ENCODE peak calls at places on chromosome 20, in seven cellular contexts. P is transverse colon, U is body of pancreas, T is H1, N is stomach, X is endothelial cell of umbilical vein, M is Peyer's patch. C is an unnamed sample.

GRCh38 chr20:57934007-57934805 is 224.4 kb upstream of the PMEPA1 start:
- DNase-seq in T (no peak), U (no peak), P (peak), N (no peak), M (no peak), X (no peak), C (no peak)

GRCh38 chr20:46700481-46700880 is 9.0 kb upstream of the SLC2A10 start:
- DNase-seq in N (no peak), U (no peak), M (no peak), P (no peak), T (no peak), X (no peak), C (peak)

GRCh38 chr20:4009305-4009704 is 6.1 kb downstream of the RNF24 start:
- DNase-seq in P (no peak), M (no peak), T (no peak), U (no peak), X (no peak), N (no peak), C (no peak)

GRCh38 chr20:35660122-35660937 is 4.4 kb downstream of the CPNE1 start:
- DNase-seq in T (peak), M (no peak), U (no peak), P (no peak), N (no peak), X (no peak), C (no peak)

GRCh38 chr20:36113566-36114247 is 40.8 kb upstream of the EPB41L1 start:
- DNase-seq in P (no peak), U (no peak), M (no peak), X (no peak), T (no peak), N (no peak), C (no peak)

GRCh38 chr20:43448748-43449535 is 8.8 kb upstream of the SRSF6 start:
- DNase-seq in N (peak), U (peak), X (peak), T (peak), P (peak), M (peak), C (no peak)

GRCh38 chr20:35012227-35013069 is 56.8 kb downstream of the MYH7B start:
- DNase-seq in P (no peak), X (no peak), T (no peak), N (peak), U (no peak), M (peak), C (peak)

GRCh38 chr20:46027245-46027853 is 1.7 kb upstream of the SLC12A5 start:
- DNase-seq in P (no peak), U (peak), M (no peak), N (no peak), T (peak), X (peak), C (no peak)

GRCh38 chr20:21607971-21608735 is 94.3 kb upstream of the NKX2-2 start:
- DNase-seq in T (no peak), U (peak), X (no peak), N (no peak), P (peak), M (no peak), C (no peak)

GRCh38 chr20:52180167-52180840 is 11.3 kb downstream of the ZFP64 start:
- DNase-seq in X (no peak), N (no peak), P (no peak), M (no peak), T (no peak), U (no peak), C (no peak)

GRCh38 chr20:33933469-33933909 is 60.2 kb upstream of the RALY start:
- DNase-seq in U (peak), P (peak), M (peak), X (no peak), T (peak), N (peak), C (peak)

GRCh38 chr20:23092409-23092756 is 6.3 kb upstream of the CD93 start:
- DNase-seq in X (peak), M (peak), P (no peak), U (no peak), T (no peak), N (no peak), C (no peak)

GRCh38 chr20:23024701-23025100 is 10.4 kb upstream of the SSTR4 start:
- DNase-seq in T (no peak), U (no peak), M (no peak), N (no peak), X (no peak), P (no peak), C (no peak)

GRCh38 chr20:4102381-4102780 is 87.0 kb upstream of the RNF24 start:
- DNase-seq in U (no peak), M (no peak), P (no peak), T (peak), X (no peak), N (no peak), C (no peak)

GRCh38 chr20:20083796-20084195 is 31.5 kb downstream of the CFAP61 start:
- DNase-seq in T (no peak), U (no peak), P (no peak), M (no peak), X (peak), N (no peak), C (no peak)

GRCh38 chr20:62357681-62358080 is 9.4 kb downstream of the LAMA5 start:
- DNase-seq in P (no peak), U (peak), T (no peak), M (no peak), N (no peak), X (no peak), C (no peak)

GRCh38 chr20:46099491-46100287 is 9.9 kb upstream of the NCOA5 start:
- DNase-seq in U (no peak), M (peak), P (peak), N (no peak), X (peak), T (peak), C (no peak)

GRCh38 chr20:46811328-46812084 is 83.1 kb upstream of the EYA2 start:
- DNase-seq in X (no peak), M (no peak), T (peak), N (no peak), U (no peak), P (no peak), C (no peak)

GRCh38 chr20:36311854-36312723 is 6.0 kb downstream of the DLGAP4 start:
- DNase-seq in U (no peak), T (no peak), P (no peak), X (no peak), M (no peak), N (no peak), C (no peak)

GRCh38 chr20:219290-220115 is 7.6 kb upstream of the DEFB129 start:
- DNase-seq in N (no peak), M (no peak), P (no peak), X (peak), U (no peak), T (no peak), C (no peak)

GRCh38 chr20:33875055-33875454 is 63.9 kb downstream of the CHMP4B start:
- DNase-seq in M (peak), P (peak), T (no peak), X (no peak), N (peak), U (no peak), C (no peak)

GRCh38 chr20:45828589-45828988 is 1.5 kb upstream of the TNNC2 start:
- DNase-seq in M (no peak), T (no peak), X (no peak), N (no peak), U (no peak), P (no peak), C (no peak)

GRCh38 chr20:35305682-35306556 is 13.7 kb upstream of the FAM83C start:
- DNase-seq in P (peak), N (peak), X (peak), M (peak), U (no peak), T (no peak), C (peak)

GRCh38 chr20:38771621-38772020 is 23.4 kb downstream of the ACTR5 start:
- DNase-seq in P (no peak), X (no peak), T (no peak), N (no peak), M (no peak), U (no peak), C (no peak)

GRCh38 chr20:44461142-44461802 is 14.4 kb upstream of the TTPAL start:
- DNase-seq in U (peak), M (no peak), T (no peak), X (no peak), N (no peak), P (peak), C (no peak)
- TF ChIP-seq POLR2A in U (no peak), M (no peak), T (no peak), X (no peak), N (no peak), P (no peak), C (no peak)

GRCh38 chr20:63657937-63658748 is at the start of gene RTEL1:
- DNase-seq in X (peak), T (peak), U (peak), N (peak), P (peak), M (peak), C (peak)

GRCh38 chr20:63658749-63659187 is 656 bp downstream of the RTEL1 start:
- DNase-seq in X (no peak), P (no peak), U (no peak), N (no peak), M (no peak), T (no peak), C (no peak)

GRCh38 chr20:63660622-63661021 is 2.5 kb downstream of the RTEL1 start:
- DNase-seq in M (no peak), P (no peak), N (no peak), X (no peak), U (no peak), T (no peak), C (no peak)

GRCh38 chr20:63661108-63661507 is 3.0 kb downstream of the RTEL1 start:
- DNase-seq in N (no peak), X (no peak), M (no peak), T (no peak), P (no peak), U (no peak), C (no peak)

DNA sequence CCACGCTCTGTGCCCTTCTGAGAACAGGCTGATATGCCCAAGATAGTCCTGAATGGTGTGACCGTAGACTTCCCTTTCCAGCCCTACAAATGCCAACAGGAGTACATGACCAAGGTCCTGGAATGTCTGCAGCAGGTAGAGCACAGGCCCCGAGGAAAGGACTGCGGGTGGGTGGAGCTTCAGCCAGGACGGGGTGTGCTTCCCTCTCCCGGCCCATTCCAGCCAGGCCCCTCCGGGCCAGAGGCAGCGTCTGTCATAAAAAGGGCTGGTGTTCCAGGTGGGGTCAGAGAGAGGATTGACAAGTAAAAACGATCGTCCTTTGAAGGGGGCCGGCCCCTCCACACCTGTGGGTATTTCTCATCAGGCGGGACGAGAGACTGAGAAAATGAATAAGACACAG is 1.3 kb downstream of the RTEL1 start:
- DNase-seq in P (no peak), M (no peak), U (no peak), T (no peak), N (no peak), X (no peak), C (no peak)
- H3K4me3 ChIP-seq in P (peak), M (peak), U (no peak), T (peak), N (peak), X (peak), C (no peak)

DNA sequence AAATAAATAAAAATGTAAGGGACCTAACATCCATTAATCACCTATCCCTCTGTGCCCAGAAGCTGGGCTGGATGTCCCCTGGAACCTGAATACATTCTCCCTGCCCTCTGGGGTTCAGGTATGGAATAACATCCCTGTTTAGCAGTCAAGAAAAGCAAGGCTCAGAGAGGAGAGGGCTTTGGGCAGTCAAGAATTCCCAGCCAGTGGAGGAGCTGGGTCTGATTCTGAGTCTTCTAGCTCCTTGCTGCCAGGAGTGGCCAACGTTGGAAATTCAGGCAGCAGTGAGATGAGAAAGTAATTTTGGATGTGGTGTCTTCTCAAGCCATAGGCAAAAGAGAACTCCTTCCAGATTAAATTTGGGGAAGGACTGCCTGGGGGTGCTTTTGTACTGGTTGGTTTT is 42.6 kb upstream of the ZNFX1 start:
- DNase-seq in M (no peak), U (no peak), X (peak), P (no peak), N (no peak), T (peak), C (no peak)
- TF ChIP-seq CTCF in M (peak), U (no peak), X (peak), P (no peak), N (no peak), T (peak), C (no peak)

GRCh38 chr20:15937179-15937578 is 636.1 kb downstream of the KIF16B start:
- DNase-seq in N (no peak), M (peak), X (no peak), U (no peak), P (no peak), T (no peak), C (no peak)

GRCh38 chr20:15930324-15931305 is 642.6 kb downstream of the KIF16B start:
- DNase-seq in T (no peak), U (no peak), M (no peak), N (no peak), P (no peak), X (peak), C (no peak)

GRCh38 chr20:15927893-15928650 is 645.2 kb downstream of the KIF16B start:
- DNase-seq in U (no peak), N (no peak), T (no peak), X (no peak), P (no peak), M (no peak), C (no peak)

GRCh38 chr20:15928946-15929345 is 644.3 kb downstream of the KIF16B start:
- DNase-seq in P (no peak), N (no peak), T (no peak), M (no peak), U (no peak), X (no peak), C (no peak)

DNA sequence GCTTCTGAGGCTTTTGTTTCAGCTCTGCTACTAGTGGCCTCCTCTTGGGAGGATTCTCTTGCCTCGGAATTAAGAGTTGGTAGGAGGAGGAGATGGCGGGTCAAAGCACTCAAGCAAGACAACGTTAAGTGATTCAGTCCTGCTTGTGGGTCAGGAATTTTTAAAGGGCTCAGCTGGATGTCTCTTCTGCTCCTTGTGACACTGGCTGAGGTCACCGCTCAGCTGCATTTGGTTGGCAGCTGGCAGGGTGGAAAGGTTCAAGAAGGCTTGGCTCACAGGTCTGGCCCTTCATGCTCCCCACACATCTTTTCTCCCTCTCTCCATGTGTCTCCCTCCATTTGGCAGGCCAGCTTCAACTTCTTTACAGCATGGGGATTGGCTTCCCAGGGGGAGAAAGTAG is 641.4 kb downstream of the KIF16B start:
- DNase-seq in P (no peak), U (no peak), N (no peak), T (no peak), X (no peak), M (no peak), C (no peak)
- TF ChIP-seq POLR2A in P (no peak), U (no peak), N (no peak), T (no peak), X (no peak), M (no peak), C (no peak)

GRCh38 chr20:6121504-6121903 is 1.3 kb downstream of the FERMT1 start:
- DNase-seq in U (no peak), T (no peak), X (no peak), P (no peak), M (no peak), N (no peak), C (no peak)

GRCh38 chr20:6123650-6124014 is 802 bp upstream of the FERMT1 start:
- DNase-seq in T (no peak), P (no peak), M (no peak), U (no peak), N (no peak), X (no peak), C (no peak)

GRCh38 chr20:6122111-6122872 is 538 bp downstream of the FERMT1 start:
- DNase-seq in X (peak), P (peak), M (no peak), U (peak), T (peak), N (no peak), C (no peak)

GRCh38 chr20:6120491-6120988 is 2.3 kb downstream of the FERMT1 start:
- DNase-seq in X (no peak), N (no peak), U (no peak), T (no peak), M (no peak), P (no peak), C (no peak)

DNA sequence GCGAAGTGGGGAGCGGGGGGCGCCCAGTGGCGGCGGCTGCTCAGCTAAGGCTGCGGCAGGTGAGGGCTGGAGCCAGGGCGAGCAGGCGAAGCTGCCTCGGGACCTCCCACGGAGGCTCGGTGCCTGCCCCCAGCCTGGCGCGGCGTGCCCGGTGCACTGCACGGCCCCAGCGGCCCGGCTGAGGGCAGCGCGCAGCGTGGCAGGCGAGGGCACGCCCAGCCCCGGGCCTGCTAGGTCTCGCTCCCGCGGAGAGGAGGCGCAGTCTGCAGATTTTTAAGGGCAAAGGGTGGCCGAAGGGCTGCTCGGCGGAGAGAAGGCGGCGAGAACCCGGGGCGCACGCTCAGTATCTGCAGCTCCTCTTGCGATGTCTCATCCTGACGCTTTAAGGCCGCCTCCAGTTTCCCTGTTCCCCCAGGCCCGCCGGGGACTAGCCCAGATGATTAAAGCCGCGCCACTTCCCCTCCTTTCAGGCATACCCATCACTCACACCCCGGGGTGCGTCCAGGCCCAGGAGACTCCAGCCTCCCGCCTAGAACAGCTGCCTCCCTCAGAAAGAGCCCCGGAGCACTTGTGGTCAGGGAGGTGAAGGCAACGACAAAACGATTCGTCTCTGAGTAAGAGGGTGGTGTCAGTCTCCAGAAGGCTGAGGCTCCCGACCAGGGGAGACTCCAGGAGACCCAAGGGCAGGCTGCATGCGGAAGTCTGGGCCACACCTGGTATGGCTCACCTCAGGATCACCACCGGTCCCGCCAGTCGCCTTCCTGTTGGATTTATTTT is at the start of gene FERMT1:
- DNase-seq in N (peak), X (peak), P (peak), M (peak), T (peak), U (peak), C (no peak)
- H3K4me3 ChIP-seq in N (peak), X (peak), P (peak), M (peak), T (peak), U (peak), C (peak)

GRCh38 chr20:7025635-7026034 is 258.1 kb downstream of the BMP2 start:
- DNase-seq in T (no peak), P (no peak), U (no peak), M (no peak), X (no peak), N (no peak), C (no peak)

GRCh38 chr20:7029005-7029404 is 261.5 kb downstream of the BMP2 start:
- DNase-seq in U (no peak), M (no peak), T (no peak), P (no peak), N (no peak), X (no peak), C (no peak)

DNA sequence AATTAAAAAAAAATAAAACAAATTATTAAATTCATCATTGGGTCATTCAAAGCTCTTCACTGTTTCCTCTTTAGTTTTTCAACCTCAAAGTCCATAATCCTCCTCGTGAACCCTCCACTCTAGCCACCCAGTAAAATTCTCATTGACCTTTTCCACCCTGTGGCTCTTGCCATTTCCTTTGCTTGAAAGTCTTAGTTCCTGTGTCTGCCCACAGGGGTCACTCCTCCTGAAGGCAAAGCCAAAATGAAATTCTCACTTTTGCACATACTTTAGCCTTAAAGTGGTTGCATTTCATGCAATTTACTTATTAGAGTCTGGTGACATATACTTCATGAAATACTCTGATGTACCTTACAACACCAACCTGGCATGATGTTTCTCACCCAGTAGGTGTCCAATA is 263.7 kb downstream of the BMP2 start:
- DNase-seq in N (no peak), T (no peak), M (no peak), U (no peak), P (no peak), X (no peak), C (no peak)
- TF ChIP-seq CTCF in N (no peak), T (peak), M (peak), U (peak), P (peak), X (no peak), C (no peak)

DNA sequence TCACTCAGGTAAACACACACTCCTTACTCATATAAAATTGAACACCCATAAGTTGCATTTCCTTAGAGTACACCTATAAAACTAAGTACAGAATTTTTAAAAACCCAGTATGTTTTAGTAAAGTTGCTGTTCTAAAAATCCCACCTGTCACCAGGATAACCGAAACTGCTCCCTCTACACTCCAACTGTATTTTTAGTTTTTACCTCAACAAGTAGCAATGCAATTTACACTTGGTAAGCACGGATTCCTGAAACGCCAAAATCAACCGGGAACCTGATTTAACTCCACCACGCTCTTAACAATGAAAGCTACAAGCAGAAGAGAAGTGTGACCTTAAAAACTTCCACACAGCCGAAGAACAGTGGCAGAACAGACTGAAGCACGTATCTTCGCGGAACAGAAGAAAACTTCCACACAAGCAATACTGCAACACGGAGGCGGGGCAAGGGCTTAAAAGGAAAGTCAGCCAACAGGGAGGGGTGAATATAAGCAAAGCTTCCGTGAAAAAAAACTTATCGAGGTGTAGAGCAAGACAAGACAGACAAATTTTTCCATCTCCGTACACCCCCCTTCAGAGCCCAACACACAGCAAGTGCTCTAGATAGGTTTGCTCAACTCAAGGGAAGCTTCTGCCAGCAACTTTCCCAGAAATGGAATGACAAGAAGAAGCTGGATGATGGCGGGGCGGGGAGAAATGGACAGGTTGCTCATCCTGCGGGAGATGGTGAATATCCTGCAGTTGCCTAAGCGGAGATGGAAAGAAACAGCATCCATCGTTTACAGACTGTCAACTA is 1.4 kb downstream of the STAU1 start:
- DNase-seq in T (no peak), N (peak), X (peak), U (peak), M (peak), P (peak), C (peak)
- TF ChIP-seq POLR2A in T (no peak), N (no peak), X (peak), U (peak), M (no peak), P (peak), C (no peak)